ENCODE peak calls at places on chromosomes 7 and 10, in six cellular contexts. F is iPS-NIHi11; O is GM20000; Q is activated naive CD4-positive, alpha-beta T cell treated with anti-CD3 and anti-CD28 coated beads, Interleukin-2, amount 10 ng/mL, durations not matched to agents 7 days and 5 days; B is CD4-positive, CD25-positive, alpha-beta regulatory T cell; D is stimulated activated effector memory CD8-positive, alpha-beta T cell treated with anti-CD3 and anti-CD28 coated beads, Interleukin-12 subunit alpha, Interleukin-12 subunit beta, amount 100 ng/mL, for 72 hours. G is an unnamed sample.

GRCh38 chr10:131496351-131497052 is 185.0 kb upstream of the TCERG1L start:
- DNase-seq in F (peak; percentile 49), O (no peak), Q (no peak), B (no peak), D (no peak), G (no peak)

GRCh38 chr10:15158972-15159371 is 9.5 kb downstream of the NMT2 start:
- DNase-seq in F (no peak), O (no peak), Q (no peak), B (no peak), D (no peak), G (no peak)

GRCh38 chr10:110706690-110707098 is 62.6 kb downstream of the RBM20 start:
- DNase-seq in F (peak; percentile 35), O (no peak), Q (no peak), B (no peak), D (no peak), G (peak; percentile 63)

GRCh38 chr10:18071591-18071990 is 68.6 kb upstream of the CACNB2 start:
- DNase-seq in F (no peak), O (no peak), Q (no peak), B (no peak), D (no peak), G (no peak)

GRCh38 chr7:156780724-156781455 is 112.1 kb downstream of the LMBR1 start:
- DNase-seq in F (no peak), O (peak; percentile 66), Q (no peak), B (no peak), D (no peak), G (no peak)

GRCh38 chr7:366171-366916 is 76.4 kb downstream of the FOXL3 start:
- DNase-seq in F (no peak), O (no peak), Q (no peak), B (no peak), D (no peak), G (no peak)

GRCh38 chr10:99467236-99467999 is 37.0 kb upstream of the GOT1 start:
- DNase-seq in F (no peak), O (no peak), Q (no peak), B (no peak), D (no peak), G (peak; percentile 54)

GRCh38 chr7:80722596-80723141 is 84.2 kb downstream of the CD36 start:
- DNase-seq in F (peak; percentile 14), O (no peak), Q (no peak), B (no peak), D (no peak), G (peak; percentile 64)

GRCh38 chr7:55119571-55119970 is 100.8 kb downstream of the EGFR start:
- DNase-seq in F (no peak), O (no peak), Q (no peak), B (no peak), D (no peak), G (no peak)

GRCh38 chr10:48594371-48594770 is 10.5 kb downstream of the ARHGAP22 start:
- DNase-seq in F (no peak), O (no peak), Q (no peak), B (no peak), D (no peak), G (peak; percentile 42)

GRCh38 chr7:131194070-131194865 is 133.4 kb upstream of the MKLN1 start:
- DNase-seq in F (no peak), O (no peak), Q (no peak), B (no peak), D (no peak), G (no peak)

GRCh38 chr10:124007773-124008145 is 85.6 kb downstream of the CHST15 start:
- DNase-seq in F (no peak), O (no peak), Q (no peak), B (no peak), D (no peak), G (no peak)

GRCh38 chr7:93862651-93863050 is 27.9 kb downstream of the TFPI2 start:
- DNase-seq in F (no peak), O (no peak), Q (no peak), B (no peak), D (no peak), G (no peak)

GRCh38 chr7:117152213-117153007 is 170.4 kb downstream of the WNT2 start:
- DNase-seq in F (no peak), O (no peak), Q (no peak), B (no peak), D (no peak), G (no peak)

GRCh38 chr7:64653721-64654401 is 12.1 kb upstream of the ZNF107 start:
- DNase-seq in F (no peak), O (no peak), Q (no peak), B (no peak), D (peak; percentile 40), G (no peak)

GRCh38 chr10:132337019-132337418 is 5.0 kb downstream of the LRRC27 start:
- DNase-seq in F (no peak), O (no peak), Q (peak; percentile 33), B (no peak), D (peak; percentile 60), G (peak; percentile 63)

GRCh38 chr7:16559497-16560223 is 33.0 kb downstream of the LRRC72 start:
- DNase-seq in F (no peak), O (no peak), Q (no peak), B (no peak), D (no peak), G (no peak)

GRCh38 chr10:114767101-114767588 is 54.4 kb upstream of the FHIP2A start:
- DNase-seq in F (no peak), O (no peak), Q (no peak), B (no peak), D (no peak), G (no peak)

G was measured in ELF-1.